ENCODE peak calls at places on chromosomes 11 and 22, in seven cellular contexts. One of them, this sample, is unnamed.

GRCh38 chr11:58674609-58675008 is 52.1 kb downstream of the CNTF start:
- DNase-seq in heart right ventricle: no peak
- DNase-seq in uterus: no peak
- DNase-seq in astrocyte of the spinal cord: no peak
- DNase-seq in cardiac muscle cell: no peak
- DNase-seq in IMR-90: no peak
- DNase-seq in endothelial cell of umbilical vein: no peak
- DNase-seq in this sample: no peak

GRCh38 chr22:43826142-43827093 is 14.3 kb upstream of the EFCAB6 start:
- DNase-seq in IMR-90: peak; percentile 81
- DNase-seq in endothelial cell of umbilical vein: no peak
- DNase-seq in astrocyte of the spinal cord: peak; percentile 86
- DNase-seq in cardiac muscle cell: peak; percentile 73
- DNase-seq in uterus: no peak
- DNase-seq in heart right ventricle: no peak
- DNase-seq in this sample: no peak

GRCh38 chr11:283405-284080 is 5.3 kb downstream of the NLRP6 start:
- DNase-seq in uterus: no peak
- DNase-seq in astrocyte of the spinal cord: no peak
- DNase-seq in cardiac muscle cell: no peak
- DNase-seq in endothelial cell of umbilical vein: no peak
- DNase-seq in IMR-90: no peak
- DNase-seq in heart right ventricle: peak; percentile 1
- DNase-seq in this sample: no peak

GRCh38 chr11:108568183-108568858 is 25.2 kb downstream of the EXPH5 start:
- DNase-seq in IMR-90: no peak
- DNase-seq in heart right ventricle: peak; percentile 17
- DNase-seq in endothelial cell of umbilical vein: no peak
- DNase-seq in cardiac muscle cell: no peak
- DNase-seq in uterus: peak; percentile 34
- DNase-seq in astrocyte of the spinal cord: no peak
- DNase-seq in this sample: no peak

GRCh38 chr11:98358551-98358950 is 662.2 kb upstream of the CNTN5 start:
- DNase-seq in heart right ventricle: no peak
- DNase-seq in astrocyte of the spinal cord: no peak
- DNase-seq in cardiac muscle cell: no peak
- DNase-seq in IMR-90: no peak
- DNase-seq in endothelial cell of umbilical vein: no peak
- DNase-seq in uterus: no peak
- DNase-seq in this sample: no peak

GRCh38 chr11:122721201-122721963 is 65.9 kb downstream of the UBASH3B start:
- DNase-seq in astrocyte of the spinal cord: peak; percentile 73
- DNase-seq in heart right ventricle: no peak
- DNase-seq in uterus: no peak
- DNase-seq in endothelial cell of umbilical vein: no peak
- DNase-seq in cardiac muscle cell: peak; percentile 34
- DNase-seq in IMR-90: peak; percentile 65
- DNase-seq in this sample: no peak

GRCh38 chr11:114942207-114942606 is 263.9 kb downstream of the NXPE2 start:
- DNase-seq in astrocyte of the spinal cord: no peak
- DNase-seq in cardiac muscle cell: no peak
- DNase-seq in endothelial cell of umbilical vein: no peak
- DNase-seq in heart right ventricle: no peak
- DNase-seq in IMR-90: no peak
- DNase-seq in uterus: no peak
- DNase-seq in this sample: no peak

GRCh38 chr11:3614742-3615171 is 27.0 kb downstream of the ART5 start:
- DNase-seq in astrocyte of the spinal cord: no peak
- DNase-seq in heart right ventricle: no peak
- DNase-seq in uterus: no peak
- DNase-seq in endothelial cell of umbilical vein: no peak
- DNase-seq in IMR-90: no peak
- DNase-seq in cardiac muscle cell: no peak
- DNase-seq in this sample: no peak

GRCh38 chr22:30922151-30922611 is 46.4 kb downstream of the MORC2 start:
- DNase-seq in IMR-90: peak; percentile 27
- DNase-seq in astrocyte of the spinal cord: peak; percentile 10
- DNase-seq in cardiac muscle cell: peak; percentile 76
- DNase-seq in endothelial cell of umbilical vein: peak; percentile 60
- DNase-seq in heart right ventricle: peak; percentile 58
- DNase-seq in uterus: peak; percentile 65
- DNase-seq in this sample: peak; percentile 37

GRCh38 chr11:122804796-122805195 is 33.5 kb upstream of the CRTAM start:
- DNase-seq in cardiac muscle cell: no peak
- DNase-seq in endothelial cell of umbilical vein: no peak
- DNase-seq in heart right ventricle: no peak
- DNase-seq in IMR-90: no peak
- DNase-seq in astrocyte of the spinal cord: no peak
- DNase-seq in uterus: no peak
- DNase-seq in this sample: no peak

GRCh38 chr11:36684840-36685800 is 87.1 kb upstream of the RAG2 start:
- DNase-seq in cardiac muscle cell: no peak
- DNase-seq in IMR-90: no peak
- DNase-seq in heart right ventricle: no peak
- DNase-seq in uterus: no peak
- DNase-seq in endothelial cell of umbilical vein: no peak
- DNase-seq in astrocyte of the spinal cord: no peak
- DNase-seq in this sample: peak; percentile 8

GRCh38 chr22:39092111-39092867 is 4.8 kb upstream of the APOBEC3H start:
- DNase-seq in endothelial cell of umbilical vein: no peak
- DNase-seq in heart right ventricle: no peak
- DNase-seq in uterus: no peak
- DNase-seq in cardiac muscle cell: no peak
- DNase-seq in IMR-90: no peak
- DNase-seq in astrocyte of the spinal cord: no peak
- DNase-seq in this sample: no peak

GRCh38 chr11:36513965-36514364 is 3.9 kb upstream of the TRAF6 start:
- DNase-seq in endothelial cell of umbilical vein: no peak
- DNase-seq in heart right ventricle: no peak
- DNase-seq in uterus: no peak
- DNase-seq in IMR-90: no peak
- DNase-seq in astrocyte of the spinal cord: no peak
- DNase-seq in cardiac muscle cell: no peak
- DNase-seq in this sample: no peak

GRCh38 chr22:46844606-46845210 is 82.3 kb downstream of the TBC1D22A start:
- DNase-seq in IMR-90: no peak
- DNase-seq in uterus: no peak
- DNase-seq in heart right ventricle: no peak
- DNase-seq in astrocyte of the spinal cord: no peak
- DNase-seq in endothelial cell of umbilical vein: no peak
- DNase-seq in cardiac muscle cell: peak; percentile 9
- DNase-seq in this sample: no peak
- H3K4me3 ChIP-seq in IMR-90: no peak overlapping the region
- H3K4me3 ChIP-seq in uterus: peak overlapping the region; percentile 11
- H3K4me3 ChIP-seq in heart right ventricle: no peak overlapping the region
- H3K4me3 ChIP-seq in astrocyte of the spinal cord: no peak overlapping the region
- H3K4me3 ChIP-seq in endothelial cell of umbilical vein: no peak overlapping the region
- H3K4me3 ChIP-seq in cardiac muscle cell: no peak overlapping the region
- H3K4me3 ChIP-seq in this sample: no peak overlapping the region

GRCh38 chr11:45062974-45063635 is 83.3 kb upstream of the PRDM11 start:
- DNase-seq in IMR-90: no peak
- DNase-seq in cardiac muscle cell: no peak
- DNase-seq in heart right ventricle: no peak
- DNase-seq in endothelial cell of umbilical vein: no peak
- DNase-seq in uterus: no peak
- DNase-seq in astrocyte of the spinal cord: no peak
- DNase-seq in this sample: no peak

GRCh38 chr11:45058344-45058743 is 88.1 kb upstream of the PRDM11 start:
- DNase-seq in cardiac muscle cell: no peak
- DNase-seq in endothelial cell of umbilical vein: no peak
- DNase-seq in heart right ventricle: no peak
- DNase-seq in astrocyte of the spinal cord: no peak
- DNase-seq in uterus: no peak
- DNase-seq in IMR-90: no peak
- DNase-seq in this sample: no peak

GRCh38 chr11:45061641-45062040 is 84.8 kb upstream of the PRDM11 start:
- DNase-seq in IMR-90: no peak
- DNase-seq in endothelial cell of umbilical vein: no peak
- DNase-seq in uterus: no peak
- DNase-seq in cardiac muscle cell: no peak
- DNase-seq in heart right ventricle: no peak
- DNase-seq in astrocyte of the spinal cord: no peak
- DNase-seq in this sample: no peak

GRCh38 chr11:45062115-45062514 is 84.3 kb upstream of the PRDM11 start:
- DNase-seq in IMR-90: no peak
- DNase-seq in heart right ventricle: no peak
- DNase-seq in endothelial cell of umbilical vein: no peak
- DNase-seq in cardiac muscle cell: no peak
- DNase-seq in uterus: no peak
- DNase-seq in astrocyte of the spinal cord: no peak
- DNase-seq in this sample: no peak

GRCh38 chr11:45060707-45061106 is 85.7 kb upstream of the PRDM11 start:
- DNase-seq in endothelial cell of umbilical vein: no peak
- DNase-seq in astrocyte of the spinal cord: no peak
- DNase-seq in heart right ventricle: no peak
- DNase-seq in cardiac muscle cell: no peak
- DNase-seq in IMR-90: no peak
- DNase-seq in uterus: no peak
- DNase-seq in this sample: no peak
- TF ChIP-seq CTCF in endothelial cell of umbilical vein: no peak
- TF ChIP-seq CTCF in astrocyte of the spinal cord: no peak
- TF ChIP-seq CTCF in heart right ventricle: no peak
- TF ChIP-seq CTCF in cardiac muscle cell: no peak
- TF ChIP-seq CTCF in IMR-90: no peak
- TF ChIP-seq CTCF in uterus: no peak
- TF ChIP-seq CTCF in this sample: no peak

GRCh38 chr22:18979957-18980356 is 43.9 kb upstream of the PRODH start:
- DNase-seq in heart right ventricle: no peak
- DNase-seq in uterus: no peak
- DNase-seq in endothelial cell of umbilical vein: no peak
- DNase-seq in astrocyte of the spinal cord: no peak
- DNase-seq in IMR-90: no peak
- DNase-seq in cardiac muscle cell: no peak
- DNase-seq in this sample: no peak
- H3K4me3 ChIP-seq in heart right ventricle: no peak overlapping the region
- H3K4me3 ChIP-seq in uterus: no peak overlapping the region
- H3K4me3 ChIP-seq in endothelial cell of umbilical vein: no peak overlapping the region
- H3K4me3 ChIP-seq in astrocyte of the spinal cord: no peak overlapping the region
- H3K4me3 ChIP-seq in IMR-90: no peak overlapping the region
- H3K4me3 ChIP-seq in cardiac muscle cell: no peak overlapping the region
- H3K4me3 ChIP-seq in this sample: no peak overlapping the region

GRCh38 chr11:78715639-78716311 is 141.1 kb upstream of the NARS2 start:
- DNase-seq in IMR-90: peak; percentile 91
- DNase-seq in astrocyte of the spinal cord: peak; percentile 90
- DNase-seq in endothelial cell of umbilical vein: peak; percentile 36
- DNase-seq in uterus: no peak
- DNase-seq in cardiac muscle cell: peak; percentile 21
- DNase-seq in heart right ventricle: no peak
- DNase-seq in this sample: no peak
- TF ChIP-seq CTCF in IMR-90: peak; percentile 81
- TF ChIP-seq CTCF in astrocyte of the spinal cord: peak; percentile 89
- TF ChIP-seq CTCF in endothelial cell of umbilical vein: peak; percentile 66
- TF ChIP-seq CTCF in uterus: no peak
- TF ChIP-seq CTCF in cardiac muscle cell: peak; percentile 60
- TF ChIP-seq CTCF in heart right ventricle: peak; percentile 39
- TF ChIP-seq CTCF in this sample: peak; percentile 90

DNA sequence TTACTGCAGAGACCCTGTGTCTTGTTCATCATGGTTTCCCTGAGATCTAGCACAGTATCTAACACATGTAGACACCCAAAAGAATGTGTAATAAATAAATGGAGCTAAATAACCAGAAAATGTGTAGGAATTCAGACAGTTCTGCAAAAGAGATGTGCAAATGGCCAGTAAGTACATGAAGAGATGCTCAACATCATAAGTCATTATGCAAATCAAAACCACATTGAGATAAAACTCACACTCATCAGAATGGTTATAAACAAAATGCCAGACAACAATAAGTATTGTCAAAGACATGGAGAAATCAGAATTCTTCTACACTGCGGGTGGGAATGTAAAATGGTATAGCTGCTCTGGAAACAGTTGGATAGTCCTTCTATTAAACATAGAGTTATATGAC is 88.5 kb downstream of the RBFOX2 start:
- DNase-seq in cardiac muscle cell: no peak
- DNase-seq in IMR-90: no peak
- DNase-seq in astrocyte of the spinal cord: no peak
- DNase-seq in endothelial cell of umbilical vein: no peak
- DNase-seq in heart right ventricle: no peak
- DNase-seq in uterus: no peak
- DNase-seq in this sample: no peak
- H3K4me3 ChIP-seq in cardiac muscle cell: no peak overlapping the region
- H3K4me3 ChIP-seq in IMR-90: no peak overlapping the region
- H3K4me3 ChIP-seq in astrocyte of the spinal cord: no peak overlapping the region
- H3K4me3 ChIP-seq in endothelial cell of umbilical vein: no peak overlapping the region
- H3K4me3 ChIP-seq in heart right ventricle: no peak overlapping the region
- H3K4me3 ChIP-seq in uterus: no peak overlapping the region
- H3K4me3 ChIP-seq in this sample: no peak overlapping the region

DNA sequence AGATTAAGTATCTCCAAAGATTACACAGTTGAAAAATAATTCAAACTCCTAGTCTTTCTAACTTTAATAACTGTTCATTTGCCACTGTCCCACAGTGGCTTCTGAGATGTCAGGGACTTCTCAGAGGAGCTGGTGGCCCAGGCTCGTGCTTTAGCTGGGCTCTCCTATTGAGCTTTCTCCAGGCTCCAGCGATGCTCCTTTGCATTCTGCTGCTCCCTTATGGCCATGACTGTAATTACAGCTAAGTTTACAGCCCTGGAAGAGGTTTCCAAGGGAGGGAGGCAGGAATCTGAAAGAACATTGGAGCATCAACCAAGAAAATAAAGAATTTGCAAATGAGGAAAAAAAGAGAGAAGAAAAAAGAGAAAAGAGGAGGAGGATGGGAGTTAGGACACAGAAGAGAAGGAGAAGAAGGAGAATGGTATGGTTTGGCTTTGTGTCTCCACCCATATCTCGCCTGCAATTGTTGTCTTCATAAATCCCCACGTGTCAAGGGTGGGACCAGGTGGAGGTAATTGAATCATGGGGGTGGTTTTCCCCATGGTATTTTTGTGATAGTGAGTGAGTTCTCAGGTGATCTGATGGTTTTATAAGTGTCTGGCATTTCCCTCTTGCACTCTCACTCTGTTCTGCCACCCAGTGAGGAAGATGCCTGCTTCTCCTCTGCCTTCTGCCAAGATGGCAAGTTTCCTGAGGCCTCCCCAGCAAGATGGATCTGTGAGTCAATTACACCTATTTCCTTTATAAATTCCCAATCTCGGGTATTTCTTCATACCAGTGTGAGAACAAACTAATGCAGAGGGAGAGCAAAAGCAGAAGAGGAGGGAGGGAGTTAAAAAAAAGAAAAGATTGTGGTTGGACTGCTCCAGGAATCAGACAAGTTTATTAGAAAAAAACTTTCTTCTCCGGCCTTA is 857.0 kb downstream of the KCNA4 start:
- DNase-seq in astrocyte of the spinal cord: peak; percentile 85
- DNase-seq in cardiac muscle cell: peak; percentile 86
- DNase-seq in heart right ventricle: no peak
- DNase-seq in uterus: no peak
- DNase-seq in IMR-90: peak; percentile 90
- DNase-seq in endothelial cell of umbilical vein: peak; percentile 82
- DNase-seq in this sample: no peak
- TF ChIP-seq CTCF in astrocyte of the spinal cord: peak; percentile 72
- TF ChIP-seq CTCF in cardiac muscle cell: peak; percentile 85
- TF ChIP-seq CTCF in heart right ventricle: peak; percentile 35
- TF ChIP-seq CTCF in uterus: peak; percentile 28
- TF ChIP-seq CTCF in IMR-90: peak; percentile 85
- TF ChIP-seq CTCF in endothelial cell of umbilical vein: peak; percentile 67
- TF ChIP-seq CTCF in this sample: peak; percentile 52

This sample was measured in GM06990.